ENCODE peak calls at places on chromosome 6, in nine cellular contexts. S, K, N, T, C, F, D, R and J are unnamed samples.

GRCh38 chr6:18359237-18359885 is 27.8 kb upstream of the RNF144B start:
- DNase-seq in S (no peak), K (no peak), N (no peak), T (no peak), C (no peak), F (no peak), D (no peak), R (no peak), J (no peak)

GRCh38 chr6:33621396-33622388 is 570 bp downstream of the ITPR3 start:
- DNase-seq in S (peak; percentile 45), K (no peak), N (peak; percentile 53), T (no peak), C (peak; percentile 42), F (peak; percentile 66), D (peak; percentile 88), R (no peak), J (no peak)

GRCh38 chr6:133966654-133967300 is 13.8 kb downstream of the TBPL1 start:
- DNase-seq in S (no peak), K (no peak), N (no peak), T (no peak), C (no peak), F (no peak), D (no peak), R (no peak), J (no peak)

GRCh38 chr6:20319520-20320357 is 81.9 kb upstream of the E2F3 start:
- DNase-seq in S (no peak), K (no peak), N (no peak), T (no peak), C (no peak), F (peak; percentile 91), D (peak; percentile 72), R (no peak), J (no peak)

GRCh38 chr6:127458817-127459216 is 372 bp downstream of the KIAA0408 start:
- DNase-seq in S (peak; percentile 83), K (no peak), N (peak; percentile 73), T (peak; percentile 83), C (no peak), F (peak; percentile 57), D (no peak), R (no peak), J (no peak)

GRCh38 chr6:45666844-45667243 is 289.1 kb upstream of the SUPT3H start:
- DNase-seq in S (no peak), K (no peak), N (no peak), T (no peak), C (no peak), F (no peak), D (no peak), R (no peak), J (no peak)

GRCh38 chr6:44291841-44292240 is 21.3 kb downstream of the AARS2 start:
- DNase-seq in S (no peak), K (no peak), N (no peak), T (no peak), C (no peak), F (no peak), D (no peak), R (no peak), J (no peak)

GRCh38 chr6:44508646-44509045 is 121.1 kb downstream of the CDC5L start:
- DNase-seq in S (peak; percentile 76), K (no peak), N (peak; percentile 57), T (no peak), C (no peak), F (no peak), D (no peak), R (peak; percentile 66), J (no peak)

GRCh38 chr6:11460001-11460668 is 77.4 kb upstream of the TMEM170B start:
- DNase-seq in S (peak; percentile 29), K (no peak), N (peak; percentile 21), T (peak; percentile 62), C (no peak), F (peak; percentile 57), D (no peak), R (no peak), J (no peak)

GRCh38 chr6:80477591-80478370 is 371.3 kb downstream of the BCKDHB start:
- DNase-seq in S (no peak), K (no peak), N (no peak), T (peak; percentile 14), C (no peak), F (no peak), D (no peak), R (peak; percentile 24), J (no peak)

GRCh38 chr6:3425574-3425973 is 31.3 kb downstream of the SLC22A23 start:
- DNase-seq in S (peak; percentile 46), K (no peak), N (no peak), T (no peak), C (no peak), F (no peak), D (no peak), R (no peak), J (no peak)

GRCh38 chr6:81697564-81697963 is 54.9 kb downstream of the TENT5A start:
- DNase-seq in S (peak; percentile 59), K (no peak), N (peak; percentile 41), T (peak; percentile 44), C (no peak), F (no peak), D (no peak), R (peak; percentile 10), J (no peak)

GRCh38 chr6:4884646-4885427 is 108.6 kb downstream of the CDYL start:
- DNase-seq in S (no peak), K (no peak), N (no peak), T (no peak), C (no peak), F (no peak), D (no peak), R (no peak), J (no peak)

GRCh38 chr6:37451411-37452273 is 18.6 kb downstream of the CMTR1 start:
- DNase-seq in S (peak; percentile 13), K (no peak), N (peak; percentile 68), T (no peak), C (no peak), F (no peak), D (no peak), R (peak; percentile 48), J (no peak)

GRCh38 chr6:155174576-155175174 is 89.1 kb upstream of the CLDN20 start:
- DNase-seq in S (peak; percentile 86), K (no peak), N (peak; percentile 89), T (peak; percentile 90), C (peak; percentile 46), F (peak; percentile 73), D (no peak), R (peak; percentile 86), J (peak; percentile 9)

GRCh38 chr6:29760328-29760727 is 37.1 kb downstream of the HLA-F start:
- DNase-seq in S (no peak), K (no peak), N (no peak), T (no peak), C (no peak), F (no peak), D (no peak), R (no peak), J (no peak)

GRCh38 chr6:44486002-44486421 is 98.5 kb downstream of the CDC5L start:
- DNase-seq in S (peak; percentile 72), K (no peak), N (no peak), T (no peak), C (no peak), F (no peak), D (no peak), R (peak; percentile 38), J (no peak)

GRCh38 chr6:157325069-157325805 is 1.9 kb upstream of the TMEM242 start:
- DNase-seq in S (no peak), K (no peak), N (peak; percentile 38), T (no peak), C (no peak), F (no peak), D (no peak), R (peak; percentile 37), J (no peak)

GRCh38 chr6:28220164-28221133 is 4.6 kb upstream of the ZSCAN9 start:
- DNase-seq in S (no peak), K (no peak), N (no peak), T (no peak), C (no peak), F (no peak), D (no peak), R (no peak), J (no peak)

GRCh38 chr6:28215425-28215824 is 9.7 kb upstream of the ZSCAN9 start:
- DNase-seq in S (peak; percentile 56), K (no peak), N (no peak), T (peak; percentile 42), C (no peak), F (no peak), D (no peak), R (no peak), J (no peak)

GRCh38 chr6:28217890-28218289 is 7.2 kb upstream of the ZSCAN9 start:
- DNase-seq in S (no peak), K (no peak), N (no peak), T (no peak), C (no peak), F (no peak), D (no peak), R (no peak), J (no peak)

GRCh38 chr6:28213213-28213523 is 11.9 kb upstream of the ZSCAN9 start:
- DNase-seq in S (no peak), K (no peak), N (no peak), T (no peak), C (no peak), F (no peak), D (no peak), R (no peak), J (no peak)

GRCh38 chr6:28218312-28219248 is 6.5 kb upstream of the ZSCAN9 start:
- DNase-seq in S (peak; percentile 55), K (peak; percentile 28), N (peak; percentile 51), T (peak; percentile 67), C (peak; percentile 61), F (peak; percentile 83), D (peak; percentile 93), R (peak; percentile 24), J (no peak)
- TF ChIP-seq CTCF in S (no peak), K (no peak), N (no peak), T (no peak), C (no peak), F (no peak), D (no peak), R (no peak), J (no peak)

GRCh38 chr6:139649718-139650117 is 275.3 kb upstream of the CITED2 start:
- DNase-seq in S (no peak), K (no peak), N (no peak), T (no peak), C (no peak), F (no peak), D (no peak), R (no peak), J (no peak)
- TF ChIP-seq CTCF in S (no peak), K (no peak), N (no peak), T (no peak), C (no peak), F (no peak), D (no peak), R (no peak), J (no peak)

GRCh38 chr6:75546401-75546800 is 52.8 kb upstream of the FILIP1 start:
- DNase-seq in S (peak; percentile 56), K (no peak), N (peak; percentile 60), T (peak; percentile 74), C (no peak), F (no peak), D (no peak), R (peak; percentile 8), J (no peak)
- TF ChIP-seq CTCF in S (peak; percentile 37), K (no peak), N (peak; percentile 23), T (peak; percentile 32), C (no peak), F (peak; percentile 47), D (peak; percentile 32), R (peak; percentile 64), J (no peak)

DNA sequence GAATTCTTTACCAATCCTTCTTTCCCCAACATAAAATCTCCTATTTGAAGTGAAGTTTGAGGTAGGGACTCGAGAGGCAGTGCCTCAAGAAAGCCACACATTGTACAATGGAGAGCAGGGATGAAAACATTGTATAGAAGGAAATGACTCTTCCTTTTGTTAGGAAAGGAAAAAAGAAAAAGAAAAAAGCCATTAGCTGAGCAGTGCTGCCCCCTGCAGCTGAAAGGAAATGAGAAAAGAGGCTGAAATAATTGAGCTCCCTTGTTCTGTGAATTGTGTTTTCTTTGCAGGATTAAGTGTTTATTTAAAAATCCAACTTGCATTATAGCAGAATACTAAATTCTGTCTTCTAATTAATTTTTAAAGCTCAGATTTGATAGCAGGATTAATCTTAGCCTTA is 162.9 kb upstream of the SASH1 start:
- DNase-seq in S (peak; percentile 43), K (no peak), N (peak; percentile 40), T (peak; percentile 55), C (no peak), F (no peak), D (no peak), R (no peak), J (no peak)
- TF ChIP-seq CTCF in S (peak; percentile 80), K (no peak), N (peak; percentile 68), T (peak; percentile 71), C (no peak), F (peak; percentile 35), D (peak; percentile 59), R (peak; percentile 84), J (peak; percentile 30)